ENCODE peak calls at places on chromosomes 1 and 21, in seven cellular contexts. A is aorta, C is hepatocyte, W is tibial nerve, D is ovary, E is right lobe of liver, R is transverse colon. S is an unnamed sample.
A peak's percentile ranks its signal among the peaks of the same experiment; 100 is the strongest.

GRCh38 chr1:170114916-170115315 is 30.8 kb upstream of the NTMT2 start:
- DNase-seq in A (no peak), C (peak; percentile 34), W (no peak), D (no peak), E (no peak), R (no peak), S (no peak)

GRCh38 chr1:226603030-226603960 is 54.7 kb downstream of the STUM start:
- DNase-seq in A (peak; percentile 61), C (no peak), W (peak; percentile 85), D (no peak), E (peak; percentile 64), R (peak; percentile 40), S (peak; percentile 78)

GRCh38 chr1:70090875-70091274 is 114.5 kb downstream of the LRRC40 start:
- DNase-seq in A (no peak), C (no peak), W (no peak), D (no peak), E (no peak), R (no peak), S (no peak)

GRCh38 chr1:4056422-4056821 is 156.3 kb upstream of the C1orf174 start:
- DNase-seq in A (no peak), C (no peak), W (no peak), D (no peak), E (no peak), R (no peak), S (no peak)

GRCh38 chr1:63124666-63125191 is 197.6 kb upstream of the FOXD3 start:
- DNase-seq in A (no peak), C (no peak), W (no peak), D (no peak), E (no peak), R (no peak), S (no peak)

GRCh38 chr1:212218911-212219310 is 66.3 kb upstream of the PPP2R5A start:
- DNase-seq in A (no peak), C (no peak), W (no peak), D (no peak), E (no peak), R (no peak), S (no peak)

GRCh38 chr1:59076612-59077011 is 220.3 kb upstream of the FGGY start:
- DNase-seq in A (no peak), C (no peak), W (no peak), D (no peak), E (no peak), R (no peak), S (no peak)

GRCh38 chr1:58781541-58782307 is 2.1 kb downstream of the JUN start:
- DNase-seq in A (peak; percentile 82), C (peak; percentile 80), W (peak; percentile 61), D (peak; percentile 88), E (peak; percentile 65), R (peak; percentile 77), S (peak; percentile 92)

GRCh38 chr1:81597720-81598426 is 202.9 kb upstream of the ADGRL2 start:
- DNase-seq in A (no peak), C (no peak), W (no peak), D (no peak), E (no peak), R (no peak), S (no peak)

GRCh38 chr1:241990040-241990439 is 8.9 kb downstream of the MAP1LC3C start:
- DNase-seq in A (peak; percentile 70), C (peak; percentile 65), W (peak; percentile 87), D (peak; percentile 88), E (peak; percentile 26), R (peak; percentile 61), S (peak; percentile 76)

DNA sequence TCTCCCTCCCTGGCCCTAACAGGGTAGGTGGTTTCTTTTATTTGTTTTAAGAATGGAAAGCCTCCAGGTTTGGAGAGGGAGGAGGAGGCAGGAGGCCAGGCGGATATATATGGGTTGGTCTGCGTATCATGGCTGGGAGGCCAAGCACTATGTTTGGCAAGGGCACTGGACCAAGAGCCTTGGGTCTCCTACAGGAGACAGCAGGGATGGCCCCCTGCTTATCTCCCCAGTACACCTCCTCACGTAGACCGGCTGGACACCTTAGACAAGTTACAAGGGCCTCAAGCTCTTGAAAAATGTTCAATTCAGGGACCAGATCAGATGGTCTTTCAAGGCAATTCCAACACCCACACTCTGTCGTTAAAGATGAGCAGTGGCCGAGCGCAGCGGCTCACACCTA is 10.9 kb downstream of the SLC41A1 start:
- DNase-seq in A (no peak), C (no peak), W (no peak), D (no peak), E (no peak), R (no peak), S (no peak)
- H3K27ac ChIP-seq in A (no peak overlapping the region), C (no peak overlapping the region), W (no peak overlapping the region), D (no peak overlapping the region), E (no peak overlapping the region), R (no peak overlapping the region), S (peak overlapping the region; percentile 62)

DNA sequence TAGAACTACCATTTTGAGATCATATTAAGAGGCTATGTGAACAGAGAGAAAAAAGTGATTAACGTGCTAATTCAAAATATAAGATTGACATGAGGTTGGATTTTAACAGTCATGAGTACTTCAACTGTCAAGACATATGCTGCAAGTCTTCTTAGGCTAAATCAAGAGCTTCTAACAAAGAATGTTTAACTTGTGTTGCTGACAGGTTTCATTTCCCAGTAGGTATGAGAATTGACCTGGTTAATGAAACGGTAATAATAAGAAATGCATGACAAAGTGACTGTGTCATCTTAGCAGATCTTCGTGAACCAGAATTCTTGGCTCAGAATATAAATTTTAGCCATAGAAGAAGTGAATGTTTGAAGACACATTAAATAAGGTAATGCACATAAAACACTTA is 132.6 kb upstream of the PTGFR start:
- DNase-seq in A (no peak), C (no peak), W (no peak), D (no peak), E (no peak), R (no peak), S (no peak)
- H3K4me3 ChIP-seq in A (no peak overlapping the region), C (no peak overlapping the region), W (no peak overlapping the region), D (no peak overlapping the region), E (no peak overlapping the region), R (no peak overlapping the region), S (no peak overlapping the region)

DNA sequence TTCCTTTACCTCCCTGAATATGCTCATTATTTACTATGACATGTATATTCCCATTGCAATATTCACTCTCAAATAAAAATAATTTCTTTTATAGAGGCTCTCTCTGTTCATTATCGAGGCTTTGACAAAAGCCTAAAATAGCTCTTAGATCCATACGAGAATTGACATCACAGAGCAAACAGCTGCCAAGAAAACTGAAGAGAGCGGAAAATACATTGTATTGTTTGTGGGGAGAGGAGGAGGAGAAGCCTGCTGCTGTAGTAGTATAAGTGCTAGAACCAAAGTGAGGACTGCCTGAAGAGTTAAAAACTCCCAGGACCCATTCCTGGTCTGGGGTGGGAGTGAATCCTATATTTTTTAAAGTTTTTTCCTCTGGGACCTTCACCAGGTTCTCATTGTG is 1768.5 kb downstream of the BRINP3 start:
- DNase-seq in A (no peak), C (no peak), W (no peak), D (no peak), E (no peak), R (no peak), S (no peak)
- H3K4me1 ChIP-seq in A (no peaks in the 10 kb centered on the region), C (no peaks in the 10 kb centered on the region), W (no peaks in the 10 kb centered on the region), D (no peaks in the 10 kb centered on the region), E (no peaks in the 10 kb centered on the region), R (no peaks in the 10 kb centered on the region), S (no peaks in the 10 kb centered on the region)

DNA sequence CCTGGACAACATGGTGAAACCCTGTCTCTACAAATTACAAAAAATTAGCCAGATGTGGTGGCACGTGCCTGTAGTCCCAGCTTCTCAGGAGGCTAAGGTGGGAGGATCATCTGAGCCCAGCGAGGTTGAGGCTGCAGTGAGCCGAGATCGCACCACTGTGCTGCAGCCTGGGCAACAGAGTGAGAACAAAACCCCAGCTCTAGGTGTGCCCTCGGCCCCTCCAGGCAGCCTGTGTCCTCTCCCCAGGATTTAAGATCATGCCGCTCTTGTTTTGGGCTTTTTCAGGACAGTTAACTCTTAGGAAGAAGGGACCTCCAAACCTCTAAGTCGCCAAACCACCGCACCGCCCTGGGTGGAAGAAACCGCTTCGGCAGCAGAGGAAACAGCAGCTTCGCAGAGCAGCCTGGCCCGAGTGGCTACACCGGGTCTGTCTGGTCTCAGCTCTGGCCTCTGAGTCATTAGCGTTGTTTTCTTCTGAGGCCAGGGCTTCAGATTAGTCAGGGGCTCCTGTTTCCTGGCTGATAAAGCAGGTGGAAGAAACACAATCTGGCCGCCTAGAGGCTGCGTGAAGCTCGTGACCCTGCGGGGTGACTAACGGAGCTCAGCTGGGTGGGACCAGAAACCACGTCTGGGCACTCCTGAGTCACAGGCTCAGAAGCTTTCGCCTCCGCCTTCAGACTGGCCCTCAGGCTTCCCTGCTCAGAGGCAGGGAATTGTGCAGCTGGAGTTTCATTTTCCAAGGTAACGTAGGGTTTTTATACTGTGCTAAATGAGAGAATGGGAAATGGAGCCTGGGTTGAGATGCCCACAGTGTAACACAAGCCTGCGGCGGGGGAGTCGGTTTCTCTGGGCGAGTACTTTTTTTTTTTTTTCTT is 44.7 kb downstream of the CHAF1B start:
- DNase-seq in A (peak; percentile 93), C (peak; percentile 94), W (peak; percentile 71), D (peak; percentile 81), E (peak; percentile 71), R (peak; percentile 43), S (peak; percentile 87)
- H3K27ac ChIP-seq in A (no peak overlapping the region), C (peak overlapping the region; percentile 83), W (peak overlapping the region; percentile 64), D (no peak overlapping the region), E (peak overlapping the region; percentile 9), R (peak overlapping the region; percentile 49), S (peak overlapping the region; percentile 26)

DNA sequence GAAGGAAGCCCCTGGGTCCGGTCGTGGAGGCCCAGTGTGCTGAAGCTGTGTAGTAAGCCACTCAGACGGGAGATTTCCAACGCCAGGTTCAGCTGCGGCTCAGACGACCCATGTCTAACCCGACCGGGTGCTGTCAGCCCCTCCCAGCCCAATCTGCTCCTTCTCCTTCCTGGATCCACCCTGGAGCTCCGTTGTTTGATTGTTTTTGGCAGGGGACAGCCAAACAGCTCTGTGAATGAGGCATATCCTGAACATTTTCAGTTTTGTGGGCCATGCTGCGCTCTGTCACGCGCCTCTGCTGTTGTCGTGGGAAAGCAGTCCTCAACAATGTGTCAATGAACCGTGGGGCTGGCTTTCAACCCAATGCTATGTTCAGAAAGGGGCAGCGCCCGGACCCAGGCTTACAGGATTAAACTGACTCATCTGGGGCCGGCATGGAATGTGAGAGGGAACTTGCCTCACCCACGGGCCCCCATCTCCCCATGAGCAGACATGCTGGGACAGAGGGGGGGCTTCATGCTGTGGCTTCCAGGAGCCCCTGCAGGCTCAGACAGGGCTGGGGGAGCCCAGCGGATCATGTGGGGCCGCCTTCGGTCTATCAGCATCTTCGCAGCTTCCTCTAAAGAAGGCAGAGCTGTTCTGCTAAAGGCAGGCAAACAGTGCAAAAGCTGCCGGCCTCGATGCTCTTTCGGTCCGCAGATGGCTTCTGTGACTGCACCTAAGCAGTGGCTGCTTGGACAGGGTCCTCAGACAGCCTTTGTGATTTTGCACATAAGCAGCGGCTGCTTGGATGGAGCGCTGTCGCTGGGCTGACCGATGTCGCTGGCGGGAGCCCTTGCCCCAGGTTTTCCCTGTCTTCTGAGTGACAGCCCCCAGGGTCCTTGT is 101.7 kb downstream of the RIPK4 start:
- DNase-seq in A (peak; percentile 82), C (no peak), W (peak; percentile 38), D (no peak), E (no peak), R (no peak), S (peak; percentile 80)
- H3K4me3 ChIP-seq in A (no peak overlapping the region), C (no peak overlapping the region), W (no peak overlapping the region), D (no peak overlapping the region), E (no peak overlapping the region), R (no peak overlapping the region), S (no peak overlapping the region)

GRCh38 chr1:206799311-206799710 is 27.0 kb upstream of the IL10 start:
- DNase-seq in A (no peak), C (no peak), W (no peak), D (no peak), E (no peak), R (no peak), S (no peak)
- H3K4me1 ChIP-seq in A (no peaks in the 10 kb centered on the region), C (no peaks in the 10 kb centered on the region), W (no peaks in the 10 kb centered on the region), D (no peaks in the 10 kb centered on the region), E (no peaks in the 10 kb centered on the region), R (no peaks in the 10 kb centered on the region), S (no peaks in the 10 kb centered on the region)

S was measured in right cardiac atrium.